ENCODE peak calls at places on chromosomes 4 and X, in four cellular contexts. M is choroid plexus epithelial cell, U is posterior vena cava, A is ureter. R is an unnamed sample.

GRCh38 chr4:76067652-76068286 is 6.7 kb upstream of the ART3 start:
- DNase-seq in U (peak; percentile 83), M (peak; percentile 87), A (peak; percentile 75), R (no peak)

GRCh38 chr4:3393171-3393570 is 48.6 kb upstream of the HGFAC start:
- DNase-seq in M (no peak), A (peak; percentile 22), U (no peak), R (no peak)

GRCh38 chr4:26557164-26557563 is 26.7 kb upstream of the TBC1D19 start:
- DNase-seq in A (no peak), U (no peak), M (peak; percentile 84), R (peak; percentile 16)

GRCh38 chrX:7146703-7147430 is 645 bp upstream of the STS start:
- DNase-seq in U (no peak), A (peak; percentile 46), M (peak; percentile 40), R (no peak)

GRCh38 chrX:44032479-44032878 is 59.3 kb upstream of the NDP start:
- DNase-seq in A (no peak), M (no peak), U (no peak), R (no peak)

GRCh38 chrX:69189972-69190371 is 24.7 kb upstream of the PJA1 start:
- DNase-seq in M (no peak), A (no peak), U (no peak), R (no peak)

GRCh38 chr4:26263165-26263564 is 57.6 kb upstream of the RBPJ start:
- DNase-seq in U (no peak), M (no peak), A (no peak), R (no peak)

GRCh38 chr4:53619431-53619830 is 28.1 kb upstream of the LNX1 start:
- DNase-seq in U (no peak), A (no peak), M (no peak), R (no peak)

GRCh38 chr4:59553739-59554126 is 1646.4 kb upstream of the ADGRL3 start:
- DNase-seq in A (no peak), M (peak; percentile 74), U (no peak), R (no peak)

GRCh38 chr4:6402566-6403399 is 69.6 kb downstream of the PPP2R2C start:
- DNase-seq in M (peak; percentile 29), A (no peak), U (no peak), R (no peak)

R was measured in GOT3.